ENCODE peak calls at places on chromosomes 4 and X, in five cellular contexts. J is hypothalamus, K is activated gamma-delta T cell treated with Interleukin-2 at 50 U/mL for 16 hours, B is cardiac septum, A is amygdala. Z is an unnamed sample.

GRCh38 chr4:93299116-93299515 is 529.4 kb upstream of the ATOH1 start:
- DNase-seq in J (no peak), K (no peak), B (no peak), A (no peak), Z (no peak)

GRCh38 chrX:115357316-115357715 is 67.8 kb downstream of the LUZP4 start:
- DNase-seq in J (no peak), K (no peak), B (no peak), A (no peak), Z (peak)

GRCh38 chr4:84965558-84966381 is 720 bp downstream of the WDFY3 start:
- DNase-seq in J (peak), K (no peak), B (peak), A (peak), Z (no peak)

GRCh38 chr4:88985088-88985779 is 71.8 kb downstream of the FAM13A start:
- DNase-seq in J (no peak), K (no peak), B (no peak), A (no peak), Z (peak)

GRCh38 chr4:40731792-40732245 is 17.9 kb upstream of the NSUN7 start:
- DNase-seq in J (no peak), K (no peak), B (no peak), A (no peak), Z (no peak)

GRCh38 chr4:8461086-8461485 is 20.5 kb downstream of the TRMT44 start:
- DNase-seq in J (no peak), K (no peak), B (no peak), A (no peak), Z (no peak)

GRCh38 chrX:76850851-76851250 is 423.3 kb downstream of the MAGEE1 start:
- DNase-seq in J (no peak), K (no peak), B (no peak), A (no peak), Z (no peak)

GRCh38 chr4:184397516-184398163 is 76.7 kb downstream of the IRF2 start:
- DNase-seq in J (peak), K (no peak), B (no peak), A (no peak), Z (no peak)

GRCh38 chrX:64850371-64851082 is 125.7 kb downstream of the ZC4H2 start:
- DNase-seq in J (no peak), K (peak), B (no peak), A (no peak), Z (no peak)

GRCh38 chr4:122758033-122758432 is 25.5 kb downstream of the BBS12 start:
- DNase-seq in J (no peak), K (no peak), B (no peak), A (no peak), Z (no peak)

GRCh38 chrX:16465081-16465876 is 184.7 kb upstream of the S100G start:
- DNase-seq in J (no peak), K (no peak), B (no peak), A (no peak), Z (no peak)

GRCh38 chr4:1363540-1363939 is 16.5 kb downstream of the UVSSA start:
- DNase-seq in J (no peak), K (no peak), B (no peak), A (no peak), Z (no peak)

GRCh38 chr4:16591867-16592266 is 306.6 kb downstream of the LDB2 start:
- DNase-seq in J (peak), K (no peak), B (no peak), A (peak), Z (no peak)

GRCh38 chr4:63308702-63309101 is 1100.5 kb downstream of the TECRL start:
- DNase-seq in J (no peak), K (no peak), B (no peak), A (no peak), Z (no peak)